ENCODE peak calls at places on chromosomes 5 and 9, in eight cellular contexts. B is IMR-90, M is substantia nigra, G is NT2/D1, O is left lung, T is tibial artery, D is body of pancreas, I is fibroblast of lung. Z is an unnamed sample.

GRCh38 chr5:91898865-91899264 is 515.7 kb upstream of the ARRDC3 start:
- DNase-seq in B (no peak), M (no peak), G (no peak), O (no peak), T (no peak), D (no peak), I (no peak), Z (no peak)

GRCh38 chr9:89522261-89522978 is 24.5 kb upstream of the SEMA4D start:
- DNase-seq in B (no peak), M (peak; percentile 23), G (no peak), O (no peak), T (peak; percentile 54), D (no peak), I (no peak), Z (peak; percentile 84)

GRCh38 chr9:85420750-85421149 is 321.0 kb downstream of the AGTPBP1 start:
- DNase-seq in B (no peak), M (no peak), G (peak; percentile 81), O (no peak), T (no peak), D (no peak), I (peak; percentile 45), Z (no peak)

GRCh38 chr9:138042146-138042545 is 164.6 kb downstream of the CACNA1B start:
- DNase-seq in B (no peak), M (no peak), G (no peak), O (no peak), T (no peak), D (no peak), I (no peak), Z (no peak)

GRCh38 chr5:78016831-78017529 is 240.8 kb upstream of the TBCA start:
- DNase-seq in B (no peak), M (no peak), G (peak; percentile 63), O (no peak), T (no peak), D (no peak), I (no peak), Z (no peak)

GRCh38 chr5:154163327-154163997 is 27.1 kb upstream of the GALNT10 start:
- DNase-seq in B (no peak), M (no peak), G (no peak), O (no peak), T (no peak), D (no peak), I (no peak), Z (no peak)

GRCh38 chr9:128921881-128922763 is 1.3 kb downstream of the PHYHD1 start:
- DNase-seq in B (peak; percentile 50), M (no peak), G (peak; percentile 71), O (peak; percentile 80), T (peak; percentile 83), D (peak; percentile 72), I (peak; percentile 33), Z (no peak)

GRCh38 chr9:132099741-132100407 is 20.2 kb upstream of the MED27 start:
- DNase-seq in B (peak; percentile 6), M (no peak), G (no peak), O (no peak), T (no peak), D (no peak), I (peak; percentile 17), Z (no peak)

GRCh38 chr5:36606437-36607113 is at the start of gene SLC1A3:
- DNase-seq in B (peak; percentile 68), M (peak; percentile 80), G (no peak), O (peak; percentile 80), T (peak; percentile 75), D (peak; percentile 74), I (peak; percentile 85), Z (peak; percentile 50)

GRCh38 chr5:105812356-105812755 is 1858.4 kb downstream of the EFNA5 start:
- DNase-seq in B (peak; percentile 62), M (no peak), G (no peak), O (no peak), T (no peak), D (no peak), I (no peak), Z (no peak)

GRCh38 chr5:114361724-114362196 is at the start of gene KCNN2:
- DNase-seq in B (peak; percentile 92), M (peak; percentile 88), G (peak; percentile 73), O (peak; percentile 81), T (no peak), D (peak; percentile 96), I (peak; percentile 57), Z (no peak)

GRCh38 chr5:135333737-135334515 is 65.1 kb downstream of the MACROH2A1 start:
- DNase-seq in B (peak; percentile 40), M (no peak), G (no peak), O (no peak), T (no peak), D (no peak), I (peak; percentile 43), Z (no peak)

GRCh38 chr9:69412741-69413150 is 87.7 kb downstream of the ENTREP1 start:
- DNase-seq in B (peak; percentile 52), M (peak; percentile 42), G (peak; percentile 68), O (no peak), T (peak; percentile 76), D (peak; percentile 75), I (peak; percentile 53), Z (no peak)

GRCh38 chr9:30197954-30198353 is 2186.5 kb upstream of the ACO1 start:
- DNase-seq in B (no peak), M (no peak), G (no peak), O (no peak), T (no peak), D (no peak), I (no peak), Z (no peak)

GRCh38 chr5:137891849-137892248 is 2.6 kb downstream of the PKD2L2 start:
- DNase-seq in B (no peak), M (no peak), G (no peak), O (no peak), T (no peak), D (no peak), I (no peak), Z (no peak)

GRCh38 chr9:30967484-30967883 is 1417.0 kb upstream of the ACO1 start:
- DNase-seq in B (no peak), M (no peak), G (no peak), O (no peak), T (no peak), D (no peak), I (no peak), Z (no peak)

GRCh38 chr5:111976705-111977104 is 219.7 kb upstream of the NREP start:
- DNase-seq in B (peak; percentile 37), M (no peak), G (no peak), O (no peak), T (no peak), D (no peak), I (peak; percentile 78), Z (no peak)

GRCh38 chr5:38858839-38859238 is 13.0 kb downstream of the OSMR start:
- DNase-seq in B (no peak), M (no peak), G (no peak), O (no peak), T (no peak), D (no peak), I (no peak), Z (no peak)

GRCh38 chr9:27365977-27366376 is 69.0 kb upstream of the EQTN start:
- DNase-seq in B (no peak), M (no peak), G (no peak), O (no peak), T (no peak), D (no peak), I (peak; percentile 43), Z (no peak)

GRCh38 chr9:133347515-133347984 is 381 bp downstream of the MED22 start:
- DNase-seq in B (no peak), M (no peak), G (no peak), O (peak; percentile 88), T (no peak), D (peak; percentile 44), I (peak; percentile 30), Z (no peak)

GRCh38 chr5:172660974-172661373 is 19.9 kb downstream of the NEURL1B start:
- DNase-seq in B (no peak), M (no peak), G (no peak), O (no peak), T (no peak), D (no peak), I (no peak), Z (no peak)

GRCh38 chr9:130156672-130157071 is 15.5 kb upstream of the NCS1 start:
- DNase-seq in B (no peak), M (peak; percentile 32), G (no peak), O (no peak), T (peak; percentile 86), D (peak; percentile 91), I (no peak), Z (no peak)

GRCh38 chr5:102554728-102555127 is 55.9 kb upstream of the SLCO6A1 start:
- DNase-seq in B (no peak), M (no peak), G (no peak), O (no peak), T (no peak), D (no peak), I (no peak), Z (no peak)

GRCh38 chr9:21696411-21696865 is 106.0 kb upstream of the MTAP start:
- DNase-seq in B (no peak), M (no peak), G (peak; percentile 8), O (peak; percentile 74), T (no peak), D (no peak), I (no peak), Z (no peak)

Z was measured in KG1.